ENCODE peak calls at places on chromosomes 3 and 15, in seven cellular contexts. W is WERI-Rb-1; A is AG04450; Y is H9; H is colonic mucosa; O is CD8-positive, alpha-beta T cell; Z is left ventricle myocardium inferior. U is an unnamed sample.

GRCh38 chr3:4820296-4821121 is 158.7 kb upstream of the BHLHE40 start:
- DNase-seq in W (no peak), A (no peak), Y (no peak), H (no peak), O (no peak), Z (no peak), U (no peak)

GRCh38 chr3:184584001-184584891 is 22.7 kb downstream of the EPHB3 start:
- DNase-seq in W (peak; percentile 88), A (no peak), Y (peak; percentile 69), H (no peak), O (no peak), Z (peak; percentile 16), U (peak; percentile 29)

GRCh38 chr15:33283603-33284002 is 27.2 kb upstream of the RYR3 start:
- DNase-seq in W (no peak), A (no peak), Y (no peak), H (no peak), O (no peak), Z (no peak), U (no peak)

GRCh38 chr3:114597012-114597411 is 303.2 kb downstream of the TIGIT start:
- DNase-seq in W (no peak), A (no peak), Y (no peak), H (no peak), O (no peak), Z (no peak), U (no peak)

GRCh38 chr3:6354653-6355052 is 506.3 kb upstream of the GRM7 start:
- DNase-seq in W (no peak), A (no peak), Y (no peak), H (no peak), O (no peak), Z (no peak), U (no peak)

GRCh38 chr3:181933052-181933618 is 221.4 kb downstream of the SOX2 start:
- DNase-seq in W (no peak), A (no peak), Y (no peak), H (no peak), O (no peak), Z (no peak), U (no peak)

GRCh38 chr3:33211444-33211843 is 7.2 kb downstream of the SUSD5 start:
- DNase-seq in W (no peak), A (peak; percentile 32), Y (no peak), H (no peak), O (no peak), Z (no peak), U (no peak)

GRCh38 chr15:74430510-74430951 is 3.2 kb downstream of the SEMA7A start:
- DNase-seq in W (no peak), A (no peak), Y (no peak), H (no peak), O (no peak), Z (no peak), U (no peak)

DNA sequence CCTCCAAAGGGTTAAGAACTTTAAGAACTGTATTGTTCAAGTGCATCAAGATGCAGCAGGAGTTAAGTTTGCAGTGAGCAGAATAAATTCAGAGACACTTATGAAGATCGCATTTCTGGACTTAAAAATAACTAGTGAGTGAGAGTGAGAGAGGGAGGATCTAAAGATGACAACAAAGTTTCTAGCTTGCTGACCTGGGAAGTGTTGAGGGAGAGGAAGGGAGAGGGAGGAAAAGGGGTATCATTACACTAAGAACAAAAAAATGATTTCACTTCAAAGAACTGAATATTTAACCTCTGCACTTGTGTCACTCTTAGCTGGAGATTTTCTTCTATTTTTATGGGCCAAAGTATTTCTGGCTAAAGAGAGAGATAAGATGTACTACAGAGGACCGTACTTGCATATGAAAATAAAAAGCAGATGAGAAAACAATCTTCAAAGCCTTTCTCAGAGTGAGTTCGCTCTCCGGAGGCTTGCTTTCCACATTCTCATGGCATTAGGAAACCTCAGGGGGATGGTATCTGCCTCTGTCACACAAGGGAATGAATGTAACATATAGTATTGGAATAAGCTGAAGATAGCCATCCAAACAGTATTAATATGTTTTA is 91.4 kb upstream of the TJP1 start:
- DNase-seq in W (no peak), A (no peak), Y (no peak), H (no peak), O (no peak), Z (no peak), U (no peak)
- H3K27ac ChIP-seq in W (peak overlapping the region; percentile 78), A (no peak overlapping the region), Y (no peak overlapping the region), H (no peak overlapping the region), O (no peak overlapping the region), Z (peak overlapping the region; percentile 86), U (peak overlapping the region; percentile 77)

DNA sequence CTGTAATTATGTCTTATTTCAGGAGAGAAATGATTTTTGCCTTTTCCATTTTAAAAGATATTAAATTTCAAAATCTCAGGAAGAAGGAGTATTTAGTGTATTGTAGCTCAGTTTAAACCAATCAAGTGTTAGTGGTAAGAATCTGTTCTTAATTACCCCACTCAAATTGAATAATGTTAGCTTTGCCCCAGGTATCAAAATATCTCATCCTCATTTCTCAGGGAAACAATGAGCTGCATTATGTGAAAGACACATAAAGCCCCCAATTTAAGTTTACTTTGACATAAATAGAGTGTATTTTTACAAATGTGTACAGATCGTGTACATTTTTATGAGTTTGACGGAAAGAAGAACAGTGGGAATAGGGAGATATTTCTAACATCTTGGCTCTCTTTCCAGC is 317.4 kb upstream of the RARB start:
- DNase-seq in W (no peak), A (no peak), Y (no peak), H (no peak), O (no peak), Z (no peak), U (no peak)
- H3K27me3 ChIP-seq in W (no peaks in the 10 kb centered on the region), A (no peaks in the 10 kb centered on the region), Y (no peaks in the 10 kb centered on the region), H (no peaks in the 10 kb centered on the region), O (no peaks in the 10 kb centered on the region), Z (no peaks in the 10 kb centered on the region), U (no peaks in the 10 kb centered on the region)

DNA sequence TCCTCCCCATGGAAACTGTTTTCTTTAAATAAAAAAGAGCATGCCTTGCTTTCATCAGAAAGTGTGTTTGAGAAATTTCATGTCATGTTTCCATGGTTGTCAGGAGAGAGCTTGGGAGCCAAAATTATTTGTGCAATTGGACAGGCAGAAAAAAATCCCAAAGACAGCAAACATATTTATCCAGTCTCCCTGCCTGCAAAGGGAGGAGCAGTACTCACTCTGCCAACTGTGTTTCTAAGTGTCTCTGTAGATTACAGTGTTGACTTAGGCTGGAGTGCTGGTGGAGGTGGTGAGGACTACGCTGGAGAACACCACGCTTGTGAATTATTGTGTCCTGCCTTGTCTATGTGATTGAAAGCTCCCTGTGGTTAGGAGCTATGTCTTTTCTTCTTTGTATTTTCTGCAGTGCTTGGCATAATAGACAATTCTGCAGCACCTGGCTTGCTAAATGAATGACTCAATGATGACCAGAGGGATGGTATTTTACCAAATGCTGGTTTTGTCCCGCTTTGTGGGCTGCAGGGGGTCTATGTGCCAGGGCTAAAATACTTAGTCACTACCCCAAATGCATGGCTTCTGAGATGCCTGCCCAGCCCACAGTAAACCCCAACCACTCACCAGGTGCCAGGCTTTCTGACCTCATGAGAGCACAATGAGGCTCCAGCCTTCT is 50.8 kb downstream of the BOC start:
- DNase-seq in W (no peak), A (no peak), Y (no peak), H (no peak), O (no peak), Z (no peak), U (no peak)
- H3K27ac ChIP-seq in W (no peak overlapping the region), A (no peak overlapping the region), Y (no peak overlapping the region), H (peak overlapping the region; percentile 27), O (no peak overlapping the region), Z (peak overlapping the region; percentile 74), U (no peak overlapping the region)

DNA sequence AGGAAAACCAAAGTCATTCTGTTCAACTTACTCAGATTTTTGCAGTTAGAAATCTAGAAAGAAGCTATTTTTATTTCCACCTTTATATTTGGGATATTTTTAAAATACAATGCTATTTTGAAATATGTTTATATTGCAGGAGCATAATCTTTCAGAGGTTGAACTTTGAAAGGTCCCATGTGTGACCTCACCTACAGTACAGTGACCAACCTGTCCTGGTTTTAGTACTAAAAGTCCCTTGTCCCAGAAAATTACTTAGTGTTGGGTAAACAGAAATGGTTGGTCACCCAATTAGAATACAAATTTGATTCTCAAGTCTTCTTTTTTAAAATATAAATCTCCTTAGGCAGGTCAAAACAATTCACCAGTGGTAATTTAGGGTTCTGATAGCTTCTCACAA is 141.6 kb upstream of the FRMD4B start:
- DNase-seq in W (no peak), A (no peak), Y (no peak), H (no peak), O (no peak), Z (no peak), U (no peak)
- H3K27me3 ChIP-seq in W (peaks cover 5% of the 10 kb centered on the region), A (peaks cover 4% of the 10 kb centered on the region), Y (no peaks in the 10 kb centered on the region), H (no peaks in the 10 kb centered on the region), O (no peaks in the 10 kb centered on the region), Z (no peaks in the 10 kb centered on the region), U (no peaks in the 10 kb centered on the region)

GRCh38 chr3:97673357-97673997 is 91.1 kb upstream of the ARL6 start:
- DNase-seq in W (no peak), A (no peak), Y (no peak), H (no peak), O (no peak), Z (no peak), U (no peak)
- H3K27ac ChIP-seq in W (no peak overlapping the region), A (no peak overlapping the region), Y (no peak overlapping the region), H (no peak overlapping the region), O (no peak overlapping the region), Z (no peak overlapping the region), U (no peak overlapping the region)

U was measured in heart left ventricle.